ENCODE peak calls at places on chromosomes 13 and 19, in four cellular contexts. N is A172, Z is B cell, W is cardiac muscle cell. D is an unnamed sample.

GRCh38 chr13:98910501-98910951 is 67.3 kb downstream of the DOCK9 start:
- DNase-seq in Z (no peak), W (no peak), N (peak; percentile 80), D (no peak)

GRCh38 chr19:5696196-5697021 is 6.3 kb downstream of the RPL36 start:
- DNase-seq in Z (no peak), N (no peak), W (no peak), D (no peak)

GRCh38 chr19:30107351-30107750 is 165.3 kb downstream of the URI1 start:
- DNase-seq in W (no peak), Z (no peak), N (no peak), D (no peak)

GRCh38 chr19:48644839-48645651 is 942 bp downstream of the CA11 start:
- DNase-seq in Z (peak; percentile 67), N (peak; percentile 53), W (peak; percentile 84), D (peak; percentile 63)

GRCh38 chr19:6532244-6532999 is 1.6 kb downstream of the TNFSF9 start:
- DNase-seq in Z (peak; percentile 78), W (no peak), N (no peak), D (no peak)

GRCh38 chr19:28956971-28957370 is 256.0 kb downstream of the UQCRFS1 start:
- DNase-seq in N (no peak), Z (no peak), W (no peak), D (no peak)

GRCh38 chr19:6459356-6460098 is at the start of gene SLC25A23:
- DNase-seq in Z (peak; percentile 84), N (peak; percentile 65), W (peak; percentile 86), D (peak; percentile 64)

GRCh38 chr13:25906211-25906661 is 145.6 kb downstream of the SHISA2 start:
- DNase-seq in N (no peak), Z (no peak), W (no peak), D (no peak)

GRCh38 chr13:113211774-113212173 is 2.4 kb downstream of the CUL4A start:
- DNase-seq in N (no peak), Z (no peak), W (no peak), D (no peak)

GRCh38 chr19:29880498-29881081 is 61.4 kb upstream of the URI1 start:
- DNase-seq in W (no peak), Z (no peak), N (no peak), D (no peak)

GRCh38 chr19:55344444-55344843 is 4.8 kb downstream of the KMT5C start:
- DNase-seq in N (peak; percentile 56), Z (no peak), W (no peak), D (no peak)

GRCh38 chr13:95679722-95680121 is 2.8 kb downstream of the DNAJC3 start:
- DNase-seq in W (no peak), N (no peak), Z (no peak), D (no peak)

GRCh38 chr19:28026636-28027035 is 1186.3 kb downstream of the UQCRFS1 start:
- DNase-seq in N (no peak), W (no peak), Z (no peak), D (no peak)

GRCh38 chr13:60009300-60010248 is 154.2 kb downstream of the DIAPH3 start:
- DNase-seq in N (no peak), Z (no peak), W (no peak), D (no peak)